ENCODE peak calls at places on chromosomes 5 and 9, in four cellular contexts. G, T, R and L are unnamed samples.

GRCh38 chr5:132134384-132134783 is 60.8 kb downstream of the CSF2 start:
- DNase-seq in G (no peak), T (no peak), R (no peak), L (no peak)

GRCh38 chr5:116410345-116410890 is 164.2 kb downstream of the SEMA6A start:
- DNase-seq in G (no peak), T (no peak), R (no peak), L (no peak)

GRCh38 chr5:8845316-8845715 is 700.6 kb downstream of the SEMA5A start:
- DNase-seq in G (no peak), T (no peak), R (no peak), L (no peak)

GRCh38 chr9:69027355-69028097 is 8.0 kb upstream of the FXN start:
- DNase-seq in G (peak; percentile 51), T (no peak), R (no peak), L (no peak)

GRCh38 chr5:160133071-160133917 is 14.0 kb upstream of the PWWP2A start:
- DNase-seq in G (no peak), T (no peak), R (peak; percentile 78), L (no peak)

GRCh38 chr5:146753618-146754123 is 124.9 kb downstream of the PPP2R2B start:
- DNase-seq in G (no peak), T (no peak), R (no peak), L (no peak)

GRCh38 chr5:50963647-50964584 is 297.5 kb downstream of the PARP8 start:
- DNase-seq in G (no peak), T (no peak), R (peak; percentile 45), L (no peak)

GRCh38 chr9:37324691-37325490 is 97.6 kb upstream of the GRHPR start:
- DNase-seq in G (no peak), T (no peak), R (no peak), L (no peak)

GRCh38 chr5:68505917-68506860 is 290.6 kb downstream of the PIK3R1 start:
- DNase-seq in G (no peak), T (no peak), R (no peak), L (no peak)

GRCh38 chr5:96901841-96902240 is 25.5 kb downstream of the ERAP2 start:
- DNase-seq in G (no peak), T (no peak), R (no peak), L (no peak)

GRCh38 chr5:24816206-24816605 is 171.4 kb upstream of the CDH10 start:
- DNase-seq in G (no peak), T (no peak), R (no peak), L (no peak)

GRCh38 chr5:57816108-57816507 is 333.5 kb upstream of the ACTBL2 start:
- DNase-seq in G (no peak), T (no peak), R (no peak), L (no peak)

GRCh38 chr9:93250185-93250584 is 66.2 kb downstream of the WNK2 start:
- DNase-seq in G (no peak), T (no peak), R (no peak), L (no peak)

GRCh38 chr9:120876842-120877240 is at the start of gene PHF19:
- DNase-seq in G (no peak), T (peak; percentile 57), R (no peak), L (peak; percentile 55)

GRCh38 chr9:120875954-120876841 is 790 bp downstream of the PHF19 start:
- DNase-seq in G (no peak), T (peak; percentile 95), R (peak; percentile 85), L (peak; percentile 89)

GRCh38 chr9:120878188-120879130 is 1.5 kb upstream of the PHF19 start:
- DNase-seq in G (no peak), T (no peak), R (no peak), L (no peak)

GRCh38 chr9:120875643-120875953 is 1.4 kb downstream of the PHF19 start:
- DNase-seq in G (no peak), T (no peak), R (no peak), L (no peak)

DNA sequence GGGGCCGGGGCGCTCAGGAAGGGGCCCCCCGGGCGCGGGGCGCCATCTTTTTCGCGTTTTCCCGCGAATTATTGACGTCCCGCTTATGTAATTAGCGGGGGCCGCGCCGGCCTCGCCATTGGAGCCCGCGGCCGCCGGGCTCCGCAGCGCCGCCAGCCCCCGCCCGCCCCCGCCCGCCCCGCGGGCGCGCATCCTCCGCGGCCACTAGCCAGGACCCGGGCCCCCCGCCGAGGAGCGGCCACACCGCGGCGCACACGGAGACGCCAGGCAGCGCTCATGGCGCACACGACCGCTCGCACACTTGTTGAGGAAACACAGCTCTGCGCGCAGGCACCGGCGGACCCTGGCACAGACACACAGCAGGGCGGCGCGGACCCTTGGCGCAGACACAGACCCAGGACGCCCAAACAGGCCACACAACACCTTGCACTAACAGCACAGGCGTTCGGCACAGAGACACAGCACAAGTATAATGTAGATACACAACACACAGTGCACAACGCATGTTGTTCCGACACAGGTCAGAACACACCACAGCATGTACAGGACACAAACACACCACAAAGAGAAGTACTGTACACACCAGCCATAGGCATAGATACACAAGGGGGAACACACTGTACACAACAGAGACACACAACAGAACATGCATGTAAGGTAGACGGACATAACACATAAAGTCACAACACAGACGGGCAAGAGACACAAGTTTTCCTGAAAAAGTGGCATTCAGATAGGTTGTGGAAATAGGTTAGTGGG is 467 bp upstream of the PHF19 start:
- DNase-seq in G (no peak), T (peak; percentile 78), R (peak; percentile 69), L (peak; percentile 72)
- TF ChIP-seq POLR2AphosphoS5 in G (peak; percentile 65), T (peak; percentile 75), R (no peak), L (peak; percentile 41)

GRCh38 chr9:137666950-137667670 is 48.3 kb downstream of the EHMT1 start:
- DNase-seq in G (no peak), T (no peak), R (peak; percentile 83), L (no peak)
- TF ChIP-seq TAF1 in G (no peak), T (no peak), R (peak; percentile 59), L (no peak)

DNA sequence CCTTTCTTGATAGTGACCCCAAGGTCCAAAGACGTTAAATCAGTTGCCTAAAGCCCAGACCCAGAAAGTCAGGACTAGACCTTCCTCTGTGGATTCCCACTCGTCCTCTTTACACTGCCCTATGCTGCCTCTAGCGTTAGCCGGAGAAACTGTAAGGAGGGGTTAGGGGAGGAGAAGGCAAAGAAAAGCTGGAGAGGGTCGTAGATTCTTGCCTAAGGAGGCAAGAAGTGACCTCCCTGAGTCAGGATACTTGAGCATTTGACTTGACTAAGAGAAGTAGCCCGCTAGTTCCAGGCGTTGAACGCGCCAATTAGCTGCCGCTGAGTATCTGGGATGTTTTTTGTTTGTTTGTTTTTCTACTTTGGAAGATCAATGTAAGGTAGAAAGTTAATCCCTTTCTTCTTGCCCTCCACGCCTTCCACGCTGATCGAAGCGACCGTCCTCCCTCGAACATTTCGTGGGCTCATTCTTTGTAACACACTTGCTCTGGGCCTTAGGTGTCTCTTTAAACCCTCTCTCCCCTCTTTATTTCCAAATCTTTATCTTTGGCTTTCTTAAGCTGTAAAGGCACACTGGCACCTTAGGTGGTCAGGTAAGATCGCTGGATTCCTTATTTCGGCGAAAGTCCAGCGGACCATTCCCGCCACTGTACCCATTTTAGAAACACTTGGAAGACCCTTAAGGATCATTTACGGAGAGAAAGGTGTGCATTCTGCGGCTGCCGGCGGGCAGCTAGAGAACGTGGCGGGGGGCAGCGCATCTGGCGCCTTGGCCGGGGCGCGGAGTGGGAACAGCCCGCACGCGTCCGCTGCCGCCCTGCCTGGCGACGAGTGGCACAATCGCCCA is 5.1 kb upstream of the RGMB start:
- DNase-seq in G (no peak), T (no peak), R (peak; percentile 82), L (peak; percentile 30)
- TF ChIP-seq POLR2AphosphoS5 in G (no peak), T (no peak), R (no peak), L (no peak)

GRCh38 chr9:109968702-109969450 is 188.9 kb downstream of the PALM2AKAP2 start:
- DNase-seq in G (no peak), T (no peak), R (peak; percentile 52), L (no peak)
- TF ChIP-seq TAF1 in G (no peak), T (no peak), R (no peak), L (no peak)

DNA sequence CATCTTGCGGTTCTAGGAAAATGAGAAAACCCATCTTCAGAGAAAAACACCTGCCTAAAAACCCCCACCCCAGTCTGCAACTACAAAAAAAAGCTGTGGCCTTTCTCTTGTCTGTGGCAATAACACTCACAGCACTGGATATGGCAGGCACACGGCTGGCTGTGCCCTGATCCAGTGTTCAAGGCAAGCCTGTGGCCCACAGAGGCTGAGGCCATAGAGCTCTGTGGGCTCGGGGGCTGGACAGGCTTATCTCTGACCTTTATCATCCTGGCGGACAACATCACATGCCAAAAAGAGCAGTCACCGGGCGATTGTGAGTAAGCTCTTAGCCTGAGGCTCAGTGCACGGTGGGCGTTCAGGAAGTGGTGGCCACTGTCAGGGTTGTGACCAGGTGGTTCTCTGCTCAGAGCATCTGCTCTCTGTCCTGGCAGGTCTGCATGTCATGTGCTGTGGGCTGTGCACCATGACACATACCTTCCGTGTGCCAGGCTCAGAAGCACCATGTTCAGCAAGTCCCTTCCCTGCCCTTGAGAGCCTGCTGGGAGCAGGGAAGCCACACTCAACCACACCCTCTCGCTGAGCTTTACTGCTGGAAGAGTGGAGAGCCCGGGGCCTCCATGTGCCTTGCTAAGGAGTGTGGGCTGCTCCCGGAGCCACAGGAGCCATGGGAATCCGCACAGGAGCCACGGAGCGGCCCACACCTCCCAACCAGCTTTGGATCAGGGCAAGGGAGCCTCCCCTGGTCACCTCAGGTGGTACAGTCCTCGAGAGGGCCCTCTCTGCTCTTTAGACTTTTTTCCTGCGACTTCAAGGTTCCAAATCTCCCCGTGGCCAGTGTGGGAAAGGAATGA is 34.6 kb upstream of the WDR38 start:
- DNase-seq in G (no peak), T (peak; percentile 43), R (no peak), L (no peak)
- TF ChIP-seq POLR2AphosphoS5 in G (no peak), T (peak; percentile 62), R (no peak), L (no peak)